ENCODE peak calls at places on chromosome 20, in nine cellular contexts. S is HFF-Myc; W is CD8-positive, alpha-beta memory T cell; I is cardiac fibroblast; L is DND-41; R is OCI-LY7; H is tibial nerve; P is coronary artery; C is fibroblast of pulmonary artery. J is an unnamed sample.

GRCh38 chr20:34567885-34568865 is 9.7 kb downstream of the MAP1LC3A start:
- DNase-seq in S (no peak), W (no peak), I (no peak), L (no peak), R (no peak), H (no peak), P (no peak), C (no peak), J (no peak)

GRCh38 chr20:20138301-20139064 is 86.2 kb downstream of the CFAP61 start:
- DNase-seq in S (no peak), W (no peak), I (no peak), L (no peak), R (no peak), H (no peak), P (no peak), C (no peak), J (no peak)

GRCh38 chr20:20668639-20669038 is 43.8 kb downstream of the RALGAPA2 start:
- DNase-seq in S (no peak), W (no peak), I (no peak), L (no peak), R (peak), H (no peak), P (no peak), C (peak), J (peak)

GRCh38 chr20:8642247-8642646 is 426.6 kb upstream of the PLCB4 start:
- DNase-seq in S (no peak), W (no peak), I (no peak), L (no peak), R (no peak), H (no peak), P (no peak), C (no peak), J (no peak)

GRCh38 chr20:39851459-39851858 is 837.6 kb downstream of the MAFB start:
- DNase-seq in S (no peak), W (no peak), I (peak), L (no peak), R (no peak), H (no peak), P (no peak), C (peak), J (no peak)

GRCh38 chr20:9054176-9054575 is 14.7 kb upstream of the PLCB4 start:
- DNase-seq in S (no peak), W (no peak), I (peak), L (no peak), R (no peak), H (no peak), P (no peak), C (no peak), J (peak)

GRCh38 chr20:38278763-38279162 is 18.2 kb upstream of the KIAA1755 start:
- DNase-seq in S (no peak), W (no peak), I (no peak), L (no peak), R (no peak), H (no peak), P (no peak), C (no peak), J (no peak)

GRCh38 chr20:20207291-20207690 is 155.0 kb downstream of the CFAP61 start:
- DNase-seq in S (no peak), W (no peak), I (no peak), L (no peak), R (no peak), H (no peak), P (no peak), C (no peak), J (no peak)

GRCh38 chr20:54848262-54848661 is 372.9 kb downstream of the DOK5 start:
- DNase-seq in S (no peak), W (no peak), I (no peak), L (no peak), R (no peak), H (no peak), P (no peak), C (no peak), J (no peak)

GRCh38 chr20:19269737-19270325 is 57.4 kb downstream of the SLC24A3 start:
- DNase-seq in S (no peak), W (no peak), I (peak), L (no peak), R (no peak), H (no peak), P (peak), C (no peak), J (peak)

GRCh38 chr20:46243707-46244628 is 64.3 kb downstream of the CDH22 start:
- DNase-seq in S (no peak), W (no peak), I (peak), L (no peak), R (no peak), H (no peak), P (no peak), C (no peak), J (no peak)

GRCh38 chr20:1302578-1303541 is 26.1 kb downstream of the SDCBP2 start:
- DNase-seq in S (no peak), W (no peak), I (peak), L (no peak), R (no peak), H (no peak), P (no peak), C (no peak), J (no peak)

GRCh38 chr20:63129376-63129965 is 86.5 kb downstream of the YTHDF1 start:
- DNase-seq in S (no peak), W (peak), I (no peak), L (no peak), R (no peak), H (no peak), P (no peak), C (no peak), J (no peak)

GRCh38 chr20:48638546-48638945 is 189.3 kb downstream of the PREX1 start:
- DNase-seq in S (no peak), W (no peak), I (peak), L (no peak), R (no peak), H (no peak), P (no peak), C (peak), J (no peak)

GRCh38 chr20:40897177-40897700 is 131.4 kb upstream of the TOP1 start:
- DNase-seq in S (peak), W (no peak), I (peak), L (no peak), R (no peak), H (no peak), P (no peak), C (no peak), J (peak)

GRCh38 chr20:51386586-51386985 is 155.9 kb downstream of the NFATC2 start:
- DNase-seq in S (no peak), W (peak), I (no peak), L (no peak), R (peak), H (no peak), P (no peak), C (no peak), J (no peak)

GRCh38 chr20:37846573-37846972 is 56.4 kb upstream of the VSTM2L start:
- DNase-seq in S (no peak), W (no peak), I (no peak), L (no peak), R (no peak), H (no peak), P (no peak), C (no peak), J (no peak)

GRCh38 chr20:43994486-43995100 is 79.9 kb downstream of the TOX2 start:
- DNase-seq in S (no peak), W (no peak), I (peak), L (no peak), R (no peak), H (no peak), P (no peak), C (peak), J (peak)

GRCh38 chr20:20803011-20803410 is 90.6 kb upstream of the RALGAPA2 start:
- DNase-seq in S (no peak), W (no peak), I (no peak), L (no peak), R (no peak), H (no peak), P (no peak), C (no peak), J (no peak)

GRCh38 chr20:44720617-44720993 is 5.4 kb downstream of the CCN5 start:
- DNase-seq in S (no peak), W (no peak), I (peak), L (no peak), R (no peak), H (no peak), P (peak), C (peak), J (peak)

GRCh38 chr20:50844430-50845100 is 49.7 kb downstream of the BCAS4 start:
- DNase-seq in S (no peak), W (peak), I (peak), L (peak), R (peak), H (no peak), P (no peak), C (peak), J (peak)

GRCh38 chr20:45995213-45996097 is 13.3 kb upstream of the MMP9 start:
- DNase-seq in S (no peak), W (no peak), I (no peak), L (no peak), R (no peak), H (no peak), P (no peak), C (no peak), J (no peak)

GRCh38 chr20:50957276-50957675 is 1.1 kb downstream of the DPM1 start:
- DNase-seq in S (no peak), W (no peak), I (peak), L (no peak), R (peak), H (no peak), P (no peak), C (peak), J (peak)

GRCh38 chr20:50218987-50219435 is 28.4 kb downstream of the CEBPB start:
- DNase-seq in S (no peak), W (no peak), I (peak), L (no peak), R (no peak), H (no peak), P (no peak), C (peak), J (no peak)

GRCh38 chr20:1804554-1804956 is 90.7 kb upstream of the SIRPA start:
- DNase-seq in S (no peak), W (no peak), I (no peak), L (no peak), R (no peak), H (no peak), P (peak), C (no peak), J (no peak)

GRCh38 chr20:62301773-62302340 is 940 bp upstream of the ADRM1 start:
- DNase-seq in S (peak), W (peak), I (peak), L (peak), R (peak), H (peak), P (peak), C (peak), J (peak)

GRCh38 chr20:53874706-53875105 is 195.7 kb downstream of the BCAS1 start:
- DNase-seq in S (no peak), W (no peak), I (no peak), L (no peak), R (no peak), H (no peak), P (no peak), C (no peak), J (no peak)

GRCh38 chr20:37090357-37090871 is 5.4 kb downstream of the RBL1 start:
- DNase-seq in S (no peak), W (no peak), I (peak), L (no peak), R (no peak), H (no peak), P (no peak), C (no peak), J (peak)

GRCh38 chr20:22106308-22106938 is 401.0 kb downstream of the PAX1 start:
- DNase-seq in S (no peak), W (no peak), I (peak), L (no peak), R (peak), H (no peak), P (no peak), C (peak), J (peak)

GRCh38 chr20:63625771-63626423 is 1.0 kb downstream of the GMEB2 start:
- DNase-seq in S (no peak), W (peak), I (peak), L (peak), R (peak), H (no peak), P (no peak), C (peak), J (peak)

GRCh38 chr20:11080010-11080409 is 406.2 kb upstream of the JAG1 start:
- DNase-seq in S (no peak), W (no peak), I (peak), L (no peak), R (no peak), H (no peak), P (no peak), C (peak), J (no peak)

GRCh38 chr20:10832146-10832545 is 158.3 kb upstream of the JAG1 start:
- DNase-seq in S (no peak), W (no peak), I (peak), L (no peak), R (no peak), H (no peak), P (no peak), C (peak), J (peak)

GRCh38 chr20:63492982-63493381 is 5.9 kb downstream of the EEF1A2 start:
- DNase-seq in S (no peak), W (no peak), I (no peak), L (no peak), R (no peak), H (no peak), P (no peak), C (no peak), J (no peak)

GRCh38 chr20:14913896-14914295 is 576.5 kb upstream of the FLRT3 start:
- DNase-seq in S (no peak), W (no peak), I (no peak), L (no peak), R (no peak), H (no peak), P (no peak), C (no peak), J (no peak)

DNA sequence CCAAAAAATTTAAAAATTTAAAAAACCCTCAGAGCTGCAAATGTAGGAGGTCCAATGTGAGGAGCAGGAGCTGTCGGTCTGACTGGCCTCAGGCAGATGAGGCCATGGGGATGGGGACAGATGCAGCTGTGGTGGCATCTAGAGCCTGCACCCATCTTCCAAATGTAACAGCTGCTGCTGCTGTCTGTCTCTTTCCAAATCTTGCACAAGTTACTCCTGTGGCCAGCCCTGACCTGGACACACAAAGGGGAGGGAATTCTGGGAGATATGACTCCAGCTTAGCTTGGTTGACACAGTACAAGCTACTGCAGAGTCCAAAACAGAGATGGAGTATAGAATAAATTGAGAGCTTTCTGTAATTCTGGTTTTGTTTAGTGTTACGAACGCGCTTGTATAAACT is 115.2 kb downstream of the PRND start:
- DNase-seq in S (no peak), W (no peak), I (no peak), L (no peak), R (no peak), H (no peak), P (no peak), C (no peak), J (peak)
- H3K4me3 ChIP-seq in S (no peak), W (no peak), I (no peak), L (no peak), R (no peak), H (no peak), P (no peak), C (no peak), J (no peak)

GRCh38 chr20:31720486-31721407 is 1.9 kb downstream of the BCL2L1 start:
- DNase-seq in S (no peak), W (peak), I (no peak), L (peak), R (peak), H (no peak), P (no peak), C (no peak), J (peak)
- H3K4me3 ChIP-seq in S (peak), W (peak), I (peak), L (peak), R (peak), H (peak), P (peak), C (peak), J (peak)

DNA sequence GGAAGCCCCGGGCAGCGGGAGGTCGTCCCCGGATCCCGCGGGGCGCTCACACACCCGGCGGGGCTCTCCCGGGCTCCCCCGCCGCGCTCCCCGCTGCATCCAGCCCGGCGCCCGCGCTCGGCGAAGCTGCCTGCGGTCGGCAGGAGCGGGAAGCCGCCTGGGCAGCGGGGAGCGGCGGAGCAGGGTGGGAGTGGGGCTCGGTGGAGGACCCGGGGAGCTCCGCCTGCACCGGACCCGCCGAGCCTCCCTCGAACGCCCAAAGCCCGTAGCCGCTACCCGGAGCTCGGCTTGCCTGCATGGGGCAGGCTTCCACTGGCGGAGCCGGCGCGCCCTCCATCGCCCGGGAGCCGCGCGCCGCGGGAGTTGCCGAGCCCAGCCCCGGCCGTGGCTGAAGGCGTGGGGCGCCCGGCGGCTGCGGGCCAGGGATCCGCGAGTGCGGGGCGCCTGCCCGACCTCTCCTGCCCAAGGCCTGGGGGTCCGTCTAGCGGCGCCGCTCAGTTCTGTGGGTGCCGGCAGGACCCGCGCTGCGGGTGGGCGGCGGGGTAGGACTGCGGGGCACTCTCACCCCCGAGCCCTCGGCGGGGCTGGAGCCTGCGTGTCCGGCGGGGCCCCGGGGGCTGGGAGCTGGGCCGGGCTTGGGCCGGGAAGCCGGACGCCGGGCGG is 671 bp downstream of the CDH4 start:
- DNase-seq in S (no peak), W (no peak), I (peak), L (no peak), R (no peak), H (no peak), P (no peak), C (no peak), J (peak)
- H3K4me3 ChIP-seq in S (peak), W (no peak), I (no peak), L (no peak), R (no peak), H (peak), P (peak), C (no peak), J (peak)

GRCh38 chr20:47263502-47264084 is 92.9 kb downstream of the ZMYND8 start:
- DNase-seq in S (no peak), W (no peak), I (no peak), L (no peak), R (peak), H (no peak), P (no peak), C (no peak), J (peak)

GRCh38 chr20:47262008-47262364 is 94.5 kb downstream of the ZMYND8 start:
- DNase-seq in S (no peak), W (no peak), I (no peak), L (no peak), R (no peak), H (no peak), P (no peak), C (no peak), J (no peak)

GRCh38 chr20:47265214-47265613 is 91.3 kb downstream of the ZMYND8 start:
- DNase-seq in S (no peak), W (no peak), I (no peak), L (no peak), R (no peak), H (no peak), P (no peak), C (no peak), J (no peak)

GRCh38 chr20:47262365-47263013 is 94.0 kb downstream of the ZMYND8 start:
- DNase-seq in S (no peak), W (no peak), I (no peak), L (peak), R (peak), H (no peak), P (no peak), C (no peak), J (no peak)

DNA sequence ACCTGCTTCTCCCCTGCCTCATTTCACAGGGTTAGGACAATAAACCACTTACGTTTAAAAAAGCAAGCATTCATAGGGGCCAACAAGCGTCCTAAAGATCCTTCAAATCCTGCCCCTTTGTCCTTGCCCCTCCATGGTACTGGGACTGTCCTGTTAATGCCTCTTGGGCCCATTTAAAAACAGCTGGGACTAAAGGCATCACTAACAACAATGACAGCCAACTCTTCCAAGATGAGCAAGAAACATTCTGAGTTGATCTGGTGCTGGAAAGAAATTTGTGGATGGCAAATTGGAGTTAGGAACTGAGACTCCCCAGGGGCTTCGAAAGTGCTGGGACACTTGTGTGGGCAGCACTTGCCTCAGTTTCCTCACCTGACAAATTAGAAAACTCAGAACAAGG is 93.4 kb downstream of the ZMYND8 start:
- DNase-seq in S (no peak), W (no peak), I (no peak), L (no peak), R (no peak), H (no peak), P (no peak), C (no peak), J (no peak)
- H3K4me3 ChIP-seq in S (no peak), W (no peak), I (no peak), L (no peak), R (peak), H (no peak), P (no peak), C (no peak), J (no peak)

DNA sequence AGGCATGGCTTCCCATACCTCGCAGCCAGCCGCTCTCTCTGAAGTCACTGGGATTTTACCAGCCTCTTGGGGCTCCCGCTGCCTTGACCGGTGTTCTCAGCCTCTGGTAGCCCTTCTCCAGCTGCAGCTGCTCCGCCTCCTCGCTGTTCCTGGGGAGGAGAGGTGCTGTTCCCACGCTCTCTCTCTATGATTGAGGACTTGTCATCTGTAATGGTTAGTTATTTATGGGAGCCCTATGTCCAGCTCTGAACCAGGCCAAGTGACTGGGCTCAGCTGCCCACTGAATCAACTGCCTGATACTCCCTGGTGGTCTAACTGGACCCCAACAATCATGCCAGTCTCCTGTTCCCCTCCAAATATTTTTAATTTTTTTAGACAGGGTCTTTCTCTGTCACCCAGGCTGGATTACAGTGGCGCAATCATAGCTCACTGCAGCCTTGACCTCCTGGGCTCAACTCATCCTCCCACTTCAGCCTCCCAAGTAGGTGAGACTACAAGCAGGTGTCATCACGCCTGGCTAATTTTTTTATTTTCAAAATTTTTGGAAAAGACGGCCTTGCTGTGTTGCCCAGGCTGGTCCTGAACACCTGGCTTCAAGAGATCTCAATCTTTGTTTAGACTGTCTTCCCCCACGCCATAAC is 4.8 kb upstream of the SLC4A11 start:
- DNase-seq in S (no peak), W (no peak), I (peak), L (no peak), R (no peak), H (no peak), P (no peak), C (no peak), J (no peak)
- H3K4me3 ChIP-seq in S (no peak), W (no peak), I (no peak), L (no peak), R (no peak), H (no peak), P (no peak), C (no peak), J (no peak)

J was measured in adipocyte.